ENCODE peak calls at places on chromosome 14, in nine cellular contexts. Y is H7, C is cardiac fibroblast, U is lung, H is neural progenitor cell, N is bronchial epithelial cell, B is pancreas, R is HepG2, Q is uterus. J is an unnamed sample.

GRCh38 chr14:105483300-105484068 is 3.2 kb upstream of the CRIP1 start:
- DNase-seq in Y (no peak), C (no peak), U (no peak), H (no peak), N (no peak), B (no peak), R (no peak), Q (peak), J (no peak)

GRCh38 chr14:49218436-49219092 is 367.6 kb downstream of the RPS29 start:
- DNase-seq in Y (no peak), C (peak), U (no peak), H (no peak), N (no peak), B (no peak), R (no peak), Q (peak), J (no peak)

GRCh38 chr14:65850429-65851145 is 438.1 kb downstream of the FUT8 start:
- DNase-seq in Y (no peak), C (no peak), U (no peak), H (no peak), N (peak), B (no peak), R (no peak), Q (no peak), J (no peak)

GRCh38 chr14:100472094-100472455 is 115.1 kb downstream of the BEGAIN start:
- DNase-seq in Y (no peak), C (no peak), U (no peak), H (no peak), N (no peak), B (no peak), R (no peak), Q (no peak), J (no peak)

GRCh38 chr14:102215071-102215470 is 75.4 kb downstream of the WDR20 start:
- DNase-seq in Y (peak), C (peak), U (no peak), H (no peak), N (no peak), B (peak), R (no peak), Q (peak), J (peak)

GRCh38 chr14:105374389-105374788 is 23.9 kb upstream of the TEX22 start:
- DNase-seq in Y (no peak), C (no peak), U (no peak), H (no peak), N (peak), B (no peak), R (no peak), Q (no peak), J (no peak)

GRCh38 chr14:64337901-64338615 is 43.9 kb upstream of the ESR2 start:
- DNase-seq in Y (peak), C (peak), U (no peak), H (peak), N (peak), B (peak), R (peak), Q (no peak), J (peak)

GRCh38 chr14:69077841-69078240 is 75.1 kb downstream of the DCAF5 start:
- DNase-seq in Y (no peak), C (peak), U (no peak), H (no peak), N (peak), B (no peak), R (no peak), Q (no peak), J (no peak)

DNA sequence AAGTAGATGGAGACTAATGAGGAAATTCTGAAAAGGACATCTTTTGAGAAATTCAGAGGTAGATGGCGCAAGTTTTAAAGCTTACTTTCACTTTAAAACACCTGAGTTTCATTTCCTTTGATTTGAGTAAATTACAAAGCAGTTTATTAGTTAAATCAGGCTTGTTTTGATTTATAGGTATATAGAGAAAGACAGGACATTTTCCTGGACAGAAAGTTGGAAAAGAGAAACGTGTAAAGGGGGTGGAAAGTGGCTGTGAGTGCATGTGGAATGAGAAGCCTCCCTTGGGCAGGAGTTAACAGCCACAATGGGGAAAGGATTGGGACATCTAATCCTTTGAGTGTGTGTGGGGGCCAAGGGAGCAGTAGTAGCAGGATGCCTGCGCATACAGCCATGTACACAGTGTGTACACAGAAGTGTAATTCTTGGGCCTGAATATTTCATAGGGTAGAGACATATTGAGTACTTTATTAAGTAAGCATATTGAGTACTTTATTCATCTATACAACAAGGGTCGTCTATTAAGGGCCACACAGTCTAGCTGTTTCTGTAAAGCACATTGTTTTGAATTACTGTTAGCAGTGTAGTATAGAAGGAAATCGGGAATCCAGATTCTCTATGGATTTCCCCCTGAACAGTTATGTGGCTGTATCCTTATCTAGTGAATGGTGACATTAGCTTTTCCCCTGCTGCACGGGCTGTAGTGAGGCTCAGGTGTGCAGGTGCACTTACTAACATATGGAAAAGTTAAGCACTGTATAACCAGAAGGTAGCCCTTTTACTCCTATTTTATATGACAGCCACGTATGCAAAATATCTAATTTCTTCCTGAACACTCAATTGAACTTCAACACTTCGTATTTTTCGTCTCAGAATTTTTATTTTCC is 19.1 kb downstream of the MARK3 start:
- DNase-seq in Y (no peak), C (peak), U (peak), H (peak), N (no peak), B (no peak), R (no peak), Q (no peak), J (no peak)
- H3K4me3 ChIP-seq in Y (no peak), C (peak), U (no peak), H (peak), N (no peak), B (no peak), R (no peak), Q (no peak), J (no peak)

GRCh38 chr14:76829650-76830421 is 3.6 kb downstream of the LRRC74A start:
- DNase-seq in Y (peak), C (peak), U (no peak), H (peak), N (no peak), B (peak), R (peak), Q (no peak), J (peak)

GRCh38 chr14:76829016-76829365 is 2.8 kb downstream of the LRRC74A start:
- DNase-seq in Y (peak), C (peak), U (no peak), H (no peak), N (no peak), B (no peak), R (no peak), Q (no peak), J (peak)

GRCh38 chr14:76826122-76826521 is at the start of gene LRRC74A:
- DNase-seq in Y (no peak), C (no peak), U (no peak), H (no peak), N (peak), B (no peak), R (no peak), Q (no peak), J (no peak)

GRCh38 chr14:76828339-76829015 is 2.3 kb downstream of the LRRC74A start:
- DNase-seq in Y (no peak), C (peak), U (no peak), H (no peak), N (no peak), B (peak), R (no peak), Q (no peak), J (no peak)

GRCh38 chr14:76827696-76828301 is 1.6 kb downstream of the LRRC74A start:
- DNase-seq in Y (peak), C (peak), U (no peak), H (no peak), N (no peak), B (peak), R (no peak), Q (peak), J (no peak)
- H3K4me3 ChIP-seq in Y (no peak), C (peak), U (no peak), H (no peak), N (no peak), B (no peak), R (no peak), Q (peak), J (peak)

DNA sequence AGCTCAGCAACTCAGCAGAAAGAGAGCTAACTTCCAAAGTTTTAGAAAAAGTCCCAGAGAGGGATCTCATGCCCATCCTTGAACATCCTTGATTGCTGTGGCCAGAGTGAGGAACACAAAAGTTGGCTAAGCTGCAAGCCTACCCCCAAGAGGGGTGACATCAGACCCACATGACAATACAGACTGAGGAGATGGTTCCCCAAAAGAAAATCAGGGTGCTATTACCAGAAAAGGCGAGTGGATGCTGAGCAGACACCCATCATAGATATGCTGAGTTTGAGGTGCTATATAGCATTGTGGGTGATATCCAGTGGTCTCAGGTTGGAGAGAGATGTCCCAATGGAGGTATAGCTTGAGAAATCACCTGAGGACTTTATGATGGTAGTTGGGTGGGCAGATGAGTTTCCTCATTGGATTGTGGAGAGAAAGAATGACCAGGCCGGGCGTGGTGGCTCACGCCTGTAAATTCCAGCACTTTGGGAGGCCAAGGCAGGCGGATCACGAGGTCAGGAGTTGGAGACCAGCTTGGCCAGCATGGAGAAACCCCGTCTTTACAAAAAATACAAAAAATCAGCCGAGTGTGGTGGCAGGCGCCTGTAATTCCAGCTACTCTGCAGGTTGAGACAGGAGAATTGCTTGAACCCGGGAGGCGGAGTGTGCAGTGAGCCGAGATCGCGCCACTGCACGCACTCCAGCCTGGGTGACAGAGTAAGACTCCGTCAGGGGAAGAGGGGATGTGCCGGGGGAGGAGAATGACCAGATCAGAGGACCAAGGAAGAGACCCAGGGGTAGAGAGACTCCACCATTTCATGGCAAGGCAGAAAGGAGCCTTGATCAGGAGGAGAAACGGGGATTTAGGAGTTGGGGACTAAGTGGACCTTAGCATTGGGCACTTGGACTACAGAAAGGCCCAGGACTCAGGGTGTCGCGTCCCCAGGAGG is 881 bp upstream of the PCK2 start:
- DNase-seq in Y (no peak), C (no peak), U (no peak), H (no peak), N (no peak), B (no peak), R (no peak), Q (no peak), J (no peak)
- H3K4me3 ChIP-seq in Y (peak), C (no peak), U (no peak), H (peak), N (no peak), B (no peak), R (peak), Q (peak), J (peak)

DNA sequence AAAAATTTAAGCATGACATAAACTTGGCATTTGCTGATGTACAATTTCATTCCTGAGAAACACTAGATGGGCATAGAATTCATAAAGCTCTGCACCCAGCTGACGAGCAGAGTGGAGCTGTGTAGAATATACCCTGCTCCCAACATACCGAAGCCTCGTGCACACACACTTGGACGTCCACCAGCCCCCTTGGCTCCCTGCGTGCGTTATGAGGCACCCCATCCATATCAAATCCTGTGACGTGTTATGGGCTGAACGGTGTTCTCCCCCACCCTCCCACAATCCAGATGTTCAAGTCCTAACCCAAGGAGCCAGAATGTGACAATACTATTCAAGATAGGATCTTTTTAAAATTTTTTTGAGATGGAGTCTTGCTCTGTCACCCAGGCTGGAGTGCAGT is 65.4 kb downstream of the CLMN start:
- DNase-seq in Y (no peak), C (no peak), U (no peak), H (no peak), N (no peak), B (no peak), R (no peak), Q (peak), J (no peak)
- H3K4me3 ChIP-seq in Y (no peak), C (no peak), U (no peak), H (no peak), N (no peak), B (no peak), R (no peak), Q (no peak), J (no peak)

DNA sequence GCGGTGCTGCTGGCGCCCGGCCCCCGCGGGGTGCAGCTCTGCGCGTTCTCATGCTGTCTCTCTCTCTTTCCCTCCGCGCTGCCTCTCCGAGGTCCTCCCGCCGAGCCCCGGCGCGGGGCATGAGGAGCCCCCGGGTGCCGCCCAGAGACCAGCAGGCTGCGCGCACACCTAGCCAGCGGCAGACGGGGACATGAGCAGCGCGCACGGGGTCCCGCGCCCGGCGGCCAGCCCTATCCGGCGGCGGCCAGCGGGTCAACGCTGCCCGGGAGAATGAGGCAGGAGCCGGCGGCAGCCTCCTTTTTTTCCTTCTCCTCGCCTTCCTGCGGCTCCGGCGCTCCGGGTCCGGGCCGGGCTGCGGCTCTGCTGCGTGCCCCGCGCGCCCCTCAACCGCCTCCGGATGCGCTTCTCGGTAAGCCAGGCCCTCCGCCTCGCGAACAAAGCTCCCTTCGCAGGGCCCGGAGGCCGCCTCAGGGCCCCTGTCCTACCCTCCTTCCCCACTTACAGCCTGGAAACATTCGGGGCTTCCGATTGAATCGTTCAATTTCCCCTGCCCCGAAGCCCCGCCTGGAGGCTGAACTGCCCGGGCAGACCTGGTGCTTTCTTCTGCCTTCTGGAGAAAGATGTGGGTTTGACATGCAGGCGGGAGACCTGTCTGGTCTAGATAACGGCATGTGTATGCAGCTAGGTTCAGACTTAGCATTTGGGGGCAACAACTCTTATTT is at the start of gene TUNAR:
- DNase-seq in Y (peak), C (peak), U (no peak), H (peak), N (no peak), B (no peak), R (no peak), Q (no peak), J (no peak)
- H3K4me3 ChIP-seq in Y (peak), C (no peak), U (no peak), H (peak), N (no peak), B (peak), R (no peak), Q (no peak), J (peak)

GRCh38 chr14:60647081-60647836 is 2.0 kb downstream of the SIX1 start:
- DNase-seq in Y (peak), C (peak), U (no peak), H (peak), N (peak), B (no peak), R (peak), Q (no peak), J (no peak)
- H3K4me3 ChIP-seq in Y (peak), C (peak), U (no peak), H (peak), N (peak), B (no peak), R (peak), Q (no peak), J (peak)

DNA sequence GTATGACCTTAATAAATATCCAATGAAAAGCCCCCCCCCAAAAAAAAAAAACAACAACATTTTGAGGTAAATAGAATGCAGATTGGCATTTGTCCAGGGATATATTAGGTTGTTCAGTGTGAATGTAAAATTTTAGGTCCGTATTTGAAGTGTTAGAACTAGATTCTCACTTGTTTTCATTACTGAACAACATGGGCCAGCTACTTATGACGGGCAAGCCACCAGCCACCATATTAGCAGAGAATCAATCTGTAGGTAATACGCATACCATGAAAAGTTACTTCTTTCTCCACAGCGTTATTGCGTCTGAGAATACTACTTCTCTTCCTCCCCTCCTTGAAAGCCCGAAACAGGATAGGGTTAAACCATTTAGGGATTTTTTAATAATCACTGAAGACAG is 5.4 kb downstream of the FLRT2 start:
- DNase-seq in Y (no peak), C (peak), U (no peak), H (no peak), N (no peak), B (no peak), R (no peak), Q (no peak), J (no peak)
- H3K4me3 ChIP-seq in Y (peak), C (no peak), U (no peak), H (peak), N (no peak), B (peak), R (no peak), Q (peak), J (peak)